ENCODE peak calls at places on chromosomes 1 and 21, in ten cellular contexts. K is transverse colon, H is tibial nerve, Q is A673, A is right atrium auricular region, I is right lobe of liver, S is tibial artery, Y is H9, C is PC-3, G is SK-N-SH. M is an unnamed sample.

GRCh38 chr1:242187816-242188215 is 188.9 kb upstream of the MAP1LC3C start:
- DNase-seq in Q (no peak), K (no peak), I (no peak), C (no peak), A (no peak), S (no peak), H (no peak), Y (no peak), G (no peak), M (no peak)

GRCh38 chr1:159068877-159069276 is 7.7 kb downstream of the AIM2 start:
- DNase-seq in I (no peak), Q (no peak), S (no peak), C (no peak), A (no peak), K (no peak), Y (no peak), G (no peak), H (no peak), M (no peak)

GRCh38 chr1:4687943-4688342 is 33.5 kb downstream of the AJAP1 start:
- DNase-seq in H (no peak), G (no peak), K (no peak), I (no peak), Q (no peak), S (no peak), Y (no peak), C (no peak), A (no peak), M (no peak)

GRCh38 chr1:109613396-109614147 is 5.8 kb downstream of the GNAT2 start:
- DNase-seq in A (no peak), C (no peak), K (no peak), G (no peak), Y (no peak), I (no peak), H (no peak), S (no peak), Q (no peak), M (no peak)

GRCh38 chr1:218890436-218890835 is 283.2 kb upstream of the LYPLAL1 start:
- DNase-seq in H (no peak), A (no peak), Y (no peak), C (no peak), Q (no peak), K (no peak), S (no peak), I (no peak), G (no peak), M (no peak)

GRCh38 chr1:96782861-96783260 is 61.3 kb downstream of the PTBP2 start:
- DNase-seq in G (no peak), Q (no peak), Y (no peak), I (no peak), S (no peak), C (no peak), A (no peak), K (no peak), H (no peak), M (no peak)

GRCh38 chr1:178518894-178519293 is 6.0 kb downstream of the TEX35 start:
- DNase-seq in H (no peak), I (no peak), A (no peak), K (no peak), S (no peak), C (no peak), Q (no peak), Y (no peak), G (no peak), M (peak)

GRCh38 chr1:221765527-221765926 is 23.6 kb upstream of the DUSP10 start:
- DNase-seq in A (no peak), S (no peak), I (no peak), Q (no peak), K (no peak), Y (no peak), G (no peak), C (peak), H (no peak), M (no peak)

GRCh38 chr21:33244082-33244780 is 14.5 kb downstream of the IFNAR2 start:
- DNase-seq in S (no peak), H (no peak), G (no peak), Q (peak), A (no peak), I (no peak), Y (no peak), C (no peak), K (no peak), M (no peak)

GRCh38 chr1:27891196-27891889 is 19.0 kb downstream of the THEMIS2 start:
- DNase-seq in G (no peak), I (no peak), S (no peak), H (peak), K (peak), Y (no peak), A (no peak), C (no peak), Q (no peak), M (no peak)

GRCh38 chr1:231242516-231243198 is 1.6 kb downstream of the GNPAT start:
- DNase-seq in I (no peak), H (no peak), Y (no peak), G (no peak), Q (no peak), C (no peak), K (no peak), A (no peak), S (no peak), M (no peak)

GRCh38 chr1:53553734-53554509 is 94.7 kb downstream of the DMRTB1 start:
- DNase-seq in S (no peak), H (no peak), G (peak), I (peak), Q (no peak), Y (no peak), C (no peak), K (peak), A (no peak), M (peak)

GRCh38 chr21:33035147-33035546 is 9.4 kb downstream of the OLIG2 start:
- DNase-seq in Y (no peak), K (no peak), Q (no peak), A (no peak), C (no peak), H (no peak), G (no peak), S (no peak), I (no peak), M (no peak)

GRCh38 chr1:29210278-29211085 is 20.3 kb downstream of the MECR start:
- DNase-seq in Q (no peak), K (no peak), S (no peak), I (no peak), Y (no peak), C (no peak), G (no peak), A (no peak), H (no peak), M (no peak)

GRCh38 chr1:46289134-46289494 is 14.3 kb downstream of the LRRC41 start:
- DNase-seq in K (no peak), G (no peak), Y (no peak), Q (no peak), H (no peak), A (no peak), I (no peak), S (no peak), C (no peak), M (no peak)

GRCh38 chr1:20546637-20547036 is 5.7 kb upstream of the FAM43B start:
- DNase-seq in Q (no peak), K (no peak), C (no peak), H (no peak), A (no peak), G (no peak), I (no peak), S (no peak), Y (no peak), M (no peak)

GRCh38 chr1:236397173-236397759 is 3.2 kb downstream of the EDARADD start:
- DNase-seq in A (no peak), I (no peak), H (no peak), K (no peak), Y (no peak), Q (no peak), G (no peak), S (no peak), C (no peak), M (no peak)

GRCh38 chr1:83033682-83034081 is 965.2 kb downstream of the TTLL7 start:
- DNase-seq in A (no peak), I (no peak), K (no peak), S (no peak), H (no peak), G (no peak), Y (no peak), C (peak), Q (peak), M (no peak)

GRCh38 chr1:22208973-22209378 is 66.1 kb upstream of the WNT4 start:
- DNase-seq in I (no peak), Y (peak), K (no peak), C (no peak), Q (no peak), A (no peak), G (no peak), H (no peak), S (no peak), M (peak)

GRCh38 chr1:75130865-75131592 is 3.2 kb upstream of the LHX8 start:
- DNase-seq in G (peak), C (no peak), S (no peak), H (no peak), Q (no peak), A (no peak), I (no peak), K (no peak), Y (peak), M (no peak)

GRCh38 chr1:63888984-63889383 is 115.2 kb downstream of the ROR1 start:
- DNase-seq in H (no peak), G (no peak), I (no peak), Q (no peak), Y (no peak), A (no peak), S (no peak), K (no peak), C (peak), M (no peak)

GRCh38 chr1:110879758-110880606 is 7.0 kb downstream of the CD53 start:
- DNase-seq in Y (no peak), Q (no peak), G (no peak), S (no peak), I (no peak), K (peak), H (no peak), C (peak), A (no peak), M (no peak)

GRCh38 chr1:16155537-16156410 is at the start of gene EPHA2:
- DNase-seq in A (peak), G (peak), S (peak), C (peak), I (peak), H (peak), K (peak), Y (peak), Q (peak), M (peak)

GRCh38 chr1:189323090-189323489 is 1154.6 kb downstream of the BRINP3 start:
- DNase-seq in K (no peak), Y (no peak), I (no peak), C (no peak), Q (no peak), H (no peak), A (no peak), G (no peak), S (no peak), M (no peak)
- H3K27ac ChIP-seq in K (no peak), Y (no peak), I (no peak), C (no peak), Q (no peak), H (no peak), A (no peak), G (peak), S (no peak), M (no peak)

GRCh38 chr1:207753611-207754010 is 1.8 kb downstream of the CD46 start:
- DNase-seq in Y (no peak), C (no peak), K (no peak), Q (no peak), H (no peak), I (no peak), S (no peak), G (no peak), A (no peak), M (no peak)
- H3K27ac ChIP-seq in Y (no peak), C (no peak), K (peak), Q (peak), H (no peak), I (no peak), S (no peak), G (no peak), A (no peak), M (no peak)

DNA sequence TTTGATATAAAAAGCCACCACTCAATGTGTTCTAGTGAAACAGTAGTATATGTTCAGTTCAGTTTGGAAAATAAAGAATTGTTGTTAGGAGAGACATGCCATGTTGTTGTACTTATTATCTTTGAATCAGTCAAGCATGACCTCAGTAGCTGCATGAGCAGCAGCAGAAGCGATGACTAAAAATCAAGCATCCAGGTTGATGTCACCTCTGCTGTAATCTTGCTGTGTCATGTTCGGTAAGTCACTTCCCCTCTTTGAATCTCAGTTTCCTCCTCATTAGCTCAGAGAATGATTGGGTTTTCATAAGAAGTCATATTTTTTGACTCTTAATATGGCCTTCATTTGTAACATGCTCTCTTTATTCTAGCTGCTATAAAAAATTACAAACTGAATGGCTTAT is 428.4 kb upstream of the B3GALT2 start:
- DNase-seq in Y (no peak), G (no peak), Q (no peak), A (no peak), C (peak), K (no peak), S (no peak), I (no peak), H (no peak), M (no peak)
- H3K27ac ChIP-seq in Y (no peak), G (no peak), Q (no peak), A (no peak), C (peak), K (no peak), S (no peak), I (no peak), H (no peak), M (no peak)

GRCh38 chr1:116808476-116809180 is 54.4 kb downstream of the CD2 start:
- DNase-seq in Q (no peak), A (no peak), C (no peak), Y (no peak), K (no peak), I (no peak), S (no peak), H (no peak), G (no peak), M (no peak)
- H3K27ac ChIP-seq in Q (no peak), A (no peak), C (no peak), Y (no peak), K (peak), I (no peak), S (no peak), H (peak), G (no peak), M (no peak)